ENCODE peak calls at places on chromosomes 5 and 9, in six cellular contexts. H is nucleus accumbens, F is right atrium auricular region, S is memory B cell, E is NCI-H774, V is kidney tubule cell. T is an unnamed sample.

GRCh38 chr5:141680751-141681201 is 1.3 kb downstream of the ARAP3 start:
- DNase-seq in H (no peak), V (no peak), F (peak), S (no peak), E (no peak), T (no peak)

GRCh38 chr9:118522093-118523028 is 818.2 kb downstream of the TLR4 start:
- DNase-seq in H (peak), E (peak), S (no peak), V (peak), F (no peak), T (no peak)

GRCh38 chr5:57007349-57007748 is 55.4 kb upstream of the MIER3 start:
- DNase-seq in E (no peak), H (no peak), S (no peak), F (no peak), V (peak), T (no peak)

GRCh38 chr9:37706290-37706689 is 47.3 kb upstream of the TRMT10B start:
- DNase-seq in H (no peak), V (peak), E (no peak), F (no peak), S (no peak), T (no peak)

GRCh38 chr5:19568004-19568403 is 420.0 kb downstream of the CDH18 start:
- DNase-seq in E (no peak), H (no peak), F (no peak), S (no peak), V (no peak), T (no peak)

GRCh38 chr9:77899679-77900354 is 131.8 kb downstream of the GNAQ start:
- DNase-seq in E (no peak), H (no peak), F (no peak), S (no peak), V (peak), T (no peak)

GRCh38 chr5:176616520-176616919 is 6.6 kb upstream of the GPRIN1 start:
- DNase-seq in S (no peak), H (no peak), V (no peak), F (no peak), E (no peak), T (no peak)

GRCh38 chr9:133142657-133143592 is 20.8 kb downstream of the GBGT1 start:
- DNase-seq in V (no peak), S (no peak), F (no peak), E (no peak), H (no peak), T (no peak)

GRCh38 chr5:175598774-175599173 is 59.1 kb upstream of the HRH2 start:
- DNase-seq in E (no peak), H (no peak), F (no peak), V (no peak), S (no peak), T (no peak)

GRCh38 chr5:172800088-172800551 is 29.1 kb upstream of the DUSP1 start:
- DNase-seq in S (no peak), F (peak), H (no peak), V (peak), E (no peak), T (no peak)

GRCh38 chr9:72533322-72533721 is 11.9 kb downstream of the TMC1 start:
- DNase-seq in V (peak), E (no peak), S (no peak), H (no peak), F (no peak), T (no peak)

GRCh38 chr9:126690431-126691051 is 76.8 kb downstream of the LMX1B start:
- DNase-seq in V (peak), H (no peak), S (peak), F (no peak), E (peak), T (peak)

GRCh38 chr9:17863213-17863883 is 284.5 kb downstream of the SH3GL2 start:
- DNase-seq in S (no peak), F (no peak), V (peak), H (no peak), E (no peak), T (no peak)

GRCh38 chr5:83107692-83108410 is 30.5 kb downstream of the XRCC4 start:
- DNase-seq in S (no peak), F (no peak), H (no peak), E (no peak), V (no peak), T (no peak)

GRCh38 chr9:127519301-127520166 is 68.2 kb downstream of the LRSAM1 start:
- DNase-seq in V (peak), E (no peak), H (no peak), F (no peak), S (no peak), T (peak)